ENCODE peak calls at places on chromosomes 2 and 18, in six cellular contexts. C is tibial nerve, E is cardiac muscle cell, Q is endodermal cell, G is mammary epithelial cell, S is small intestine. U is an unnamed sample. For H3K9me3, the result is how much of the 10 kb centered on the place peaks cover.

GRCh38 chr2:42359894-42360483 is 1.0 kb downstream of the COX7A2L start:
- DNase-seq in C (no peak), S (peak), E (peak), Q (no peak), G (peak), U (no peak)

GRCh38 chr2:239255643-239256042 is 145.2 kb downstream of the HDAC4 start:
- DNase-seq in E (no peak), S (no peak), Q (no peak), C (no peak), G (no peak), U (no peak)

GRCh38 chr18:13620818-13621445 is 105.4 kb downstream of the FAM210A start:
- DNase-seq in G (no peak), S (no peak), C (no peak), E (no peak), Q (no peak), U (no peak)

GRCh38 chr2:26618611-26619010 is 22.6 kb downstream of the CIB4 start:
- DNase-seq in E (no peak), C (no peak), S (no peak), Q (no peak), G (no peak), U (no peak)

GRCh38 chr18:50866765-50867164 is 12.2 kb upstream of the ME2 start:
- DNase-seq in C (no peak), Q (no peak), G (no peak), E (peak), S (no peak), U (no peak)

GRCh38 chr2:1553671-1554295 is 140.5 kb downstream of the TPO start:
- DNase-seq in C (no peak), E (peak), Q (peak), G (peak), S (no peak), U (no peak)

GRCh38 chr2:171327043-171327496 is 106.7 kb downstream of the METTL8 start:
- DNase-seq in S (no peak), E (no peak), G (no peak), Q (peak), C (no peak), U (no peak)

GRCh38 chr2:40358783-40359182 is 93.1 kb downstream of the SLC8A1 start:
- DNase-seq in Q (no peak), E (no peak), C (no peak), S (no peak), G (no peak), U (no peak)

GRCh38 chr2:43762286-43762685 is 11.6 kb upstream of the DYNC2LI1 start:
- DNase-seq in E (no peak), G (no peak), Q (no peak), C (no peak), S (peak), U (no peak)

GRCh38 chr2:130391058-130391871 is 35.4 kb downstream of the PTPN18 start:
- DNase-seq in S (peak), C (peak), E (peak), Q (peak), G (peak), U (peak)

DNA sequence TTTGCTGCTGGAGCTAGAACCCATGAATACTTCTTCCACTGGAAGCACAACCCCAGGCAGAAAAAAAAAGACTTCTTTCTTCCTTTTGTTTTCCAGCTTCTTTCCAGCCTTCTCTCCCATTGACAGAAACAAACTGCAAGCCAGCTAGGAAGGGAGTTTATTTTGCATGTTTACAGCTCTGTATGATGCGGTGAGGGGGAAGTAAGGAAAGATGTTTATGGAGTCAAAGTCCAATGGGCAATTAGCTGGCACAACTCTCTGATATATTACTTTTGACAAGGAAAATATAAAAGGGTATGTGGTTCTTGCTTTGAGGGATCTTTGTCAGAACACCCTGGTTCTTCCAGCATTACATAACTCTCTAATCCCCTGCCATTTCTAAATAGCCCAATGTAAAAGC is 9.4 kb upstream of the NMS start:
- DNase-seq in S (peak), E (no peak), Q (no peak), G (no peak), C (no peak), U (no peak)
- H3K9me3 ChIP-seq in S (under half), E (under half), Q (under half), G (under half), C (under half), U (under half)

DNA sequence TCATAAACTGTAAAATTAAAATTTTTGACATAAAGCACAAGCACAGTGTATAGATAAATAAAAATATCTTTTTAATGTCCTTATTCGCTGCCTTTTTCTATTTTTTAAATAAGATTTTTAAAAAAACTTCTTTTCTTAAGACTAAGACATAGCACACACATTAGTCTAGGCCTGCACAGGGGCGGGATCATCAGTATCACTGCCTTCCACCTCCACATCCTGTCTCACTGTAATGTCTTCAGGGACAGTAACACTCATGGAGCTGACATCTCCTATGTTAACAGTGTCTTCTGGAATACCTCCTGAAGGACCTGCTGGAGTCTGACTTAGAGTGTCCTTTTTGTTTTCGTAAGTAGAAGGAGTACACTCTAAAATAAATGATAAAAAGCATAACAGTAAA is 33.0 kb downstream of the VAPA start:
- DNase-seq in S (no peak), Q (no peak), E (no peak), G (peak), C (no peak), U (no peak)
- H3K27ac ChIP-seq in S (no peak), Q (no peak), E (no peak), G (peak), C (no peak), U (no peak)

GRCh38 chr2:139924070-139924469 is 1143.9 kb upstream of the NXPH2 start:
- DNase-seq in Q (peak), E (no peak), S (no peak), G (no peak), C (no peak), U (no peak)

DNA sequence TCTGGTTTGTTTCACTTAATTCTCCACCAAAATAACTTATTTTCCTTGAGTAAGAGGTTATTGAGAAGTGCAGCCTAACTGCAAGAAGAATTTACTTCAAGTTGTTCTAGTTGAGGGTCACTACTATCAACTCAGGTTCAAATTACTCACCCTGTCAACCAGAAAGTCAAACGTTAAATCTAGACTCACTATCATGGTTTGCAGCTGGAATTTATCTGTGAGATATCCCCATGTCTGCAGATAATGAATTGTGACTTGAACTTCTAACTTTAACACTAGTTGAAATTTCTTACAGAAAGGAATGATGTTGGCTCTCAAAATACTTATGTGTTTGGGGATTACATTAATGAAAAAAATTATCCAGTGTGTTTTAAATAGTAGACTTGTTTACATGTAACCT is 1145.7 kb upstream of the NXPH2 start:
- DNase-seq in S (no peak), G (no peak), C (no peak), E (no peak), Q (no peak), U (no peak)
- H3K4me3 ChIP-seq in S (no peak), G (no peak), C (no peak), E (no peak), Q (peak), U (no peak)

GRCh38 chr2:182473635-182474034 is 46.8 kb upstream of the PDE1A start:
- DNase-seq in Q (no peak), S (no peak), E (no peak), G (no peak), C (no peak), U (no peak)
- H3K9me3 ChIP-seq in Q (under half), S (under half), E (under half), G (under half), C (under half), U (under half)

GRCh38 chr2:220192994-220193753 is 565.7 kb downstream of the SLC4A3 start:
- DNase-seq in E (no peak), G (peak), S (no peak), Q (no peak), C (no peak), U (no peak)
- H3K27ac ChIP-seq in E (no peak), G (no peak), S (no peak), Q (no peak), C (no peak), U (no peak)

DNA sequence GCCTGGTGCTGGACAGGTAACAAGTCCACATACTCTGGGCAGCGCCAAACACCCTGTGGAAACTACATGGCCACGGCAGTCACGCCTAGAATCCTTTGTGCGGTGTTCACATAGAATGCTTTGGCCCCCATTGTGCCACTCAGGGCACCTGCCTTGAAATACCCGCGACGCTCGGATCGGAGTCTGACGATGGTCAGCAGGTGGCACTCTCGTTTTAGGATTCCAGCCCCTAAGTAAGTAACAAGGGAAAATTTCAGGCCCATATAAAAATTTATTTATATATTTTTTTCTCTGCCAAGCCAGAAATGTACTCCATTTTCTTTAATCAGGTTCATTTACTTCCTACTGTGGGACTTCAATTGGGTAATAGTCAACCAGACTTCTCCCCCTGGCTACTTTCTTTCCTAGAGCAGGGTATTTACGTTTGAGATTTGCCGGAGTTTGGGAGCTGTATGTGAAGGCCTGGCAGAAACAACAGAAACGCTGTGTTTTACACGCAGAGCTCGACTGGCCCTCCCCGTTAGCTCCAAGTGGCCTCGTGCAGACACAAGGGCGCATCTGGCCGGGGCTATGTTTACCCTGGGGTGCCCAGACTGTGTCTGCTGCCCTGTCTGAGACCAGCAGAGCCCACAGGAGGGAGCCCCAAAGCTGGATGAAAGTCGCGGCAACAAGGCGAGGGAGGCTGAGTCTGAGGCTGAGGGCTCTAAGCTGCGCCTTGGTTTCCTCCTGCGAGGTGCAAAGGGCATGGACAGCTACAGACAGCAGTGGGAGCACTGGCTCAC is 41.6 kb downstream of the LRRC30 start:
- DNase-seq in E (peak), S (peak), C (peak), Q (peak), G (peak), U (no peak)
- H3K4me3 ChIP-seq in E (no peak), S (no peak), C (no peak), Q (no peak), G (no peak), U (no peak)

GRCh38 chr18:55974521-55974920 is 386.5 kb upstream of the TCF4 start:
- DNase-seq in G (no peak), E (no peak), Q (no peak), S (no peak), C (no peak), U (no peak)
- H3K9me3 ChIP-seq in G (under half), E (under half), Q (under half), S (under half), C (under half), U (under half)

GRCh38 chr2:177894546-177894945 is 178.0 kb downstream of the PDE11A start:
- DNase-seq in C (no peak), E (no peak), S (peak), Q (no peak), G (no peak), U (no peak)

GRCh38 chr2:177900091-177900490 is 172.5 kb downstream of the PDE11A start:
- DNase-seq in S (no peak), G (peak), E (no peak), Q (no peak), C (no peak), U (no peak)

GRCh38 chr2:177893880-177894279 is 178.7 kb downstream of the PDE11A start:
- DNase-seq in S (no peak), G (no peak), Q (no peak), E (no peak), C (no peak), U (no peak)

GRCh38 chr2:177896587-177896986 is 176.0 kb downstream of the PDE11A start:
- DNase-seq in Q (no peak), G (no peak), C (no peak), E (no peak), S (peak), U (no peak)

GRCh38 chr2:177897278-177897677 is 175.3 kb downstream of the PDE11A start:
- DNase-seq in C (no peak), Q (peak), G (no peak), E (no peak), S (no peak), U (no peak)
- H3K27ac ChIP-seq in C (no peak), Q (no peak), G (no peak), E (peak), S (no peak), U (no peak)

DNA sequence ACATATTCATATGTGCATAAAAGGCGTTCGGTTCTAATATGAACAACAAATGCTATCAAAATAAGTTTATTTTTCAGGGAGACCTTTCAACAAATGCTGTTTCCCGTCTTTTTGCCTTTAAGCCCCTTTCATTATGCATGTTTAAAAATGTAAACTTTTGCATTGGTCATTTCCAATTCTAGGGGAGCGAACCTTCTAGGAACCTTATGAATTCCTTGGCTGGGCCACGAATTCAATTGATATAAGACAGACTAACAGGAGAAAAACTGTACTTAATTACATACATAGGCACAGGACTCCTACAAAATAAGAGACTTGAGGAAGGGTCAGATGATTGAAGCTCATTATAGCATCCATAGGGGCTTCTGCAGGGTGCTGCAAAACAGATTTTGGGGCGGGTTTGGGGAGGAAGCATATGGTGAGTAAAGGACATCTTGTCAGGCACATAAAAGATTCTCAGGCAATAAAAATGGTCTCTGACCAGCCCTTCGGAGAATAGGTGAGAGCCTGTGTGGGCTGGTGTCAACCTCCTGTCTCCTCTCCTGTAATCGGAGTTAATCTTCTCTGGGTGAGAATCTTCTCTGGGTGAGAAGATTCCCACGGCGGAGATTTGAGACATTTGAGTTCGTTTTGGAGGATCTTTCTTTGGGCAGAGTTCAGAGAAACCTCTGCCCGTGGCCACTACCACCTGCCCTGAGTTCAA is 1.7 kb downstream of the TNFRSF11A start:
- DNase-seq in C (no peak), E (no peak), S (no peak), Q (peak), G (no peak), U (no peak)
- H3K4me3 ChIP-seq in C (no peak), E (no peak), S (peak), Q (peak), G (no peak), U (no peak)